ENCODE peak calls at places on chromosomes 16 and 17, in nine cellular contexts. R, Z, W, J, X, S, L, D and I are unnamed samples.

GRCh38 chr16:27273670-27274522 is 5.3 kb upstream of the NSMCE1 start:
- DNase-seq in R (no peak), Z (no peak), W (no peak), J (no peak), X (no peak), S (no peak), L (no peak), D (no peak), I (no peak)

GRCh38 chr17:72560303-72561247 is 439.8 kb downstream of the SOX9 start:
- DNase-seq in R (peak; percentile 56), Z (peak; percentile 85), W (peak; percentile 75), J (peak; percentile 88), X (peak; percentile 80), S (no peak), L (no peak), D (peak; percentile 46), I (peak; percentile 52)

GRCh38 chr17:60748232-60748631 is 70.6 kb downstream of the BCAS3 start:
- DNase-seq in R (no peak), Z (no peak), W (peak; percentile 10), J (no peak), X (no peak), S (no peak), L (no peak), D (no peak), I (no peak)

GRCh38 chr16:79564594-79565210 is 35.8 kb downstream of the MAF start:
- DNase-seq in R (no peak), Z (no peak), W (no peak), J (no peak), X (no peak), S (no peak), L (no peak), D (no peak), I (no peak)

GRCh38 chr16:27243725-27244362 is 24.7 kb downstream of the NSMCE1 start:
- DNase-seq in R (no peak), Z (peak; percentile 23), W (no peak), J (peak; percentile 39), X (no peak), S (no peak), L (no peak), D (no peak), I (no peak)

GRCh38 chr17:73787721-73788051 is 143.4 kb upstream of the SDK2 start:
- DNase-seq in R (no peak), Z (no peak), W (no peak), J (no peak), X (peak; percentile 63), S (no peak), L (no peak), D (no peak), I (no peak)

GRCh38 chr17:58338907-58339774 is 10.5 kb upstream of the TSPOAP1 start:
- DNase-seq in R (no peak), Z (peak; percentile 81), W (peak; percentile 74), J (peak; percentile 85), X (peak; percentile 26), S (no peak), L (no peak), D (no peak), I (peak; percentile 86)

GRCh38 chr16:25108054-25108453 is 3.5 kb upstream of the LCMT1 start:
- DNase-seq in R (no peak), Z (no peak), W (peak; percentile 50), J (no peak), X (no peak), S (no peak), L (no peak), D (peak; percentile 12), I (peak; percentile 40)

GRCh38 chr17:73546770-73547345 is 97.4 kb downstream of the SDK2 start:
- DNase-seq in R (no peak), Z (peak; percentile 88), W (peak; percentile 79), J (peak; percentile 85), X (peak; percentile 70), S (peak; percentile 45), L (peak; percentile 76), D (peak; percentile 6), I (peak; percentile 18)

GRCh38 chr16:30974348-30974747 is 10.7 kb upstream of the HSD3B7 start:
- DNase-seq in R (no peak), Z (no peak), W (no peak), J (no peak), X (no peak), S (no peak), L (no peak), D (no peak), I (no peak)

GRCh38 chr16:10170016-10170415 is 12.2 kb downstream of the GRIN2A start:
- DNase-seq in R (no peak), Z (no peak), W (no peak), J (no peak), X (no peak), S (no peak), L (no peak), D (no peak), I (no peak)

GRCh38 chr17:77963441-77963840 is 4.9 kb downstream of the TNRC6C start:
- DNase-seq in R (no peak), Z (no peak), W (no peak), J (no peak), X (peak; percentile 74), S (no peak), L (peak; percentile 59), D (no peak), I (no peak)

GRCh38 chr17:36117505-36118382 is 14.1 kb downstream of the CCL4 start:
- DNase-seq in R (no peak), Z (no peak), W (no peak), J (no peak), X (peak; percentile 21), S (no peak), L (no peak), D (no peak), I (no peak)

GRCh38 chr16:88512728-88513674 is 57.2 kb upstream of the ZC3H18 start:
- DNase-seq in R (no peak), Z (no peak), W (no peak), J (no peak), X (no peak), S (no peak), L (no peak), D (no peak), I (no peak)

GRCh38 chr17:37413875-37414519 is 7.3 kb downstream of the TADA2A start:
- DNase-seq in R (no peak), Z (no peak), W (peak; percentile 12), J (no peak), X (no peak), S (no peak), L (no peak), D (no peak), I (no peak)

GRCh38 chr16:84813141-84813933 is 6.4 kb upstream of the CRISPLD2 start:
- DNase-seq in R (no peak), Z (no peak), W (no peak), J (no peak), X (no peak), S (no peak), L (no peak), D (no peak), I (no peak)

GRCh38 chr17:4004517-4005295 is 40.5 kb upstream of the ATP2A3 start:
- DNase-seq in R (peak; percentile 51), Z (peak; percentile 78), W (peak; percentile 83), J (peak; percentile 80), X (peak; percentile 85), S (no peak), L (no peak), D (no peak), I (no peak)

GRCh38 chr17:15996322-15996721 is 3.2 kb downstream of the ZSWIM7 start:
- DNase-seq in R (no peak), Z (no peak), W (no peak), J (no peak), X (no peak), S (no peak), L (no peak), D (no peak), I (no peak)

GRCh38 chr16:57661510-57661909 is 6.6 kb upstream of the ADGRG3 start:
- DNase-seq in R (no peak), Z (no peak), W (no peak), J (no peak), X (no peak), S (no peak), L (no peak), D (no peak), I (no peak)

DNA sequence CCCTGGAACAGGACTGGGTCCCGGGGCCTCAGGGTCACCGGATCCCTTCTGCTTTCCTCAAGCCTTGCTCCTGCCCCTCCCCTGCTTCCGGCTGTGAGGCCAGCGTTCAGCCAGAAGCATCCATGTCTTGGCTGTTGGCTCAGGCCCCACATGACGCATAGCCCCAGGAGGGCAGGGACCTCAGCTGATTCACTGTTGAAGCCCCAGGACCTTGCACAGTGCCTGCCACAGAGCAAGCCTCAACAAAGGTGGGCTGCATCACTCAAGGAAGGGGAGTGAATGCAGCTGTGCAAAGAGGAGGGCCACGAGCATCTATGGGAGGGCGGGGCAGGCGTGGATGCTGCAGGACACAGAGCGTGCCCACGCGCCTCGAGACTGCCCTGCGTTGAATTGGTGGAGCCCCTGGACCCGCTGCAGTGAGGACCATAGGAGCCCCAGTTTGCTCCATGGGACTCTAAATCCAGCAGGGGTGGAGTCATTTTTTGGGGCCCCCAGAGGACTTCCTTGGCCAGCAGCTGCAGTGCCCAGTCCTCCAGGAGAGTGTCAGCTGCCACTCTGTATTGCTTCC is 28.2 kb upstream of the ITGA3 start:
- DNase-seq in R (no peak), Z (peak; percentile 76), W (peak; percentile 36), J (peak; percentile 80), X (no peak), S (peak; percentile 100), L (peak; percentile 99), D (peak; percentile 90), I (no peak)
- TF ChIP-seq CTCF in R (no peak), Z (no peak), W (no peak), J (no peak), X (no peak), S (no peak), L (no peak), D (no peak), I (no peak)

GRCh38 chr17:38602862-38603785 is 2.6 kb downstream of the SRCIN1 start:
- DNase-seq in R (no peak), Z (no peak), W (peak; percentile 73), J (no peak), X (peak; percentile 43), S (no peak), L (no peak), D (no peak), I (no peak)
- TF ChIP-seq CTCF in R (no peak), Z (no peak), W (no peak), J (no peak), X (no peak), S (no peak), L (no peak), D (no peak), I (no peak)

GRCh38 chr16:12093902-12094301 is 117.4 kb downstream of the SNX29 start:
- DNase-seq in R (no peak), Z (no peak), W (no peak), J (no peak), X (no peak), S (no peak), L (no peak), D (no peak), I (no peak)
- TF ChIP-seq CTCF in R (no peak), Z (no peak), W (no peak), J (no peak), X (no peak), S (no peak), L (no peak), D (no peak), I (no peak)

DNA sequence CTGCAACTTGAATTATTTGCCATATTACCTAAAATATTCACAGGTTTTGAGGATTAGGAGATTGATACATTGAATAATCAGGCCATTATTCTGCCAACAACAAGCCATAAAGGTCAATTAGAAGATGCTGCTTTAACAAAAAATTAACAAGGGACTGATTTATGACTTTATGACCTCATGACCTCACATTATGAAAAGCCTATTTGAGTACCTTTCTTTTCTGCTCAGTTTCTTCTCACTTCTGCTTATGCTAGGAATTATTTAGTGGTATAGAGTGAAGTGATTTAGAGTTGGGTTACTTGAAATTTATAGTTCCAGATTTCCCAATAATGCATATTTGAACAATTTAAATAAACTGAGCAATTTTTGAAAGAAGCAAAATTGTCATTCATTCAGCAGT is 121.6 kb downstream of the CHD9 start:
- DNase-seq in R (no peak), Z (no peak), W (no peak), J (no peak), X (no peak), S (no peak), L (no peak), D (no peak), I (no peak)
- TF ChIP-seq CTCF in R (no peak), Z (no peak), W (no peak), J (no peak), X (no peak), S (no peak), L (no peak), D (no peak), I (no peak)